ENCODE peak calls at places on chromosomes 12 and 14, in five cellular contexts. H is putamen; S is activated CD8-positive, alpha-beta memory T cell treated with anti-CD3 and anti-CD28 coated beads, Interleukin-2, amount 50 U/mL, for 4 hours; D is fibroblast of mammary gland; I is posterior vena cava. R is an unnamed sample.

GRCh38 chr14:101083564-101084435 is 180.3 kb upstream of the RTL1 start:
- DNase-seq in H (no peak), S (no peak), D (no peak), I (peak; percentile 75), R (no peak)

GRCh38 chr12:124390442-124391116 is 95.7 kb downstream of the RFLNA start:
- DNase-seq in H (no peak), S (no peak), D (peak; percentile 83), I (no peak), R (no peak)

GRCh38 chr14:36320210-36321003 is at the start of gene MBIP:
- DNase-seq in H (peak; percentile 95), S (peak; percentile 91), D (peak; percentile 98), I (peak; percentile 95), R (peak; percentile 90)

GRCh38 chr14:103734081-103734888 is 18.7 kb downstream of the ZFYVE21 start:
- DNase-seq in H (no peak), S (no peak), D (no peak), I (peak; percentile 70), R (no peak)

GRCh38 chr12:108778053-108778452 is 46.7 kb upstream of the CORO1C start:
- DNase-seq in H (no peak), S (no peak), D (no peak), I (no peak), R (no peak)

GRCh38 chr14:105315211-105315721 is 718 bp downstream of the PACS2 start:
- DNase-seq in H (no peak), S (peak; percentile 40), D (no peak), I (peak; percentile 84), R (peak; percentile 42)

GRCh38 chr12:53725824-53726223 is 1.4 kb downstream of the CALCOCO1 start:
- DNase-seq in H (no peak), S (no peak), D (no peak), I (peak; percentile 15), R (no peak)

GRCh38 chr12:62581288-62582064 is 114.8 kb downstream of the MON2 start:
- DNase-seq in H (peak; percentile 34), S (no peak), D (peak; percentile 75), I (no peak), R (no peak)

GRCh38 chr12:18861287-18861858 is 123.5 kb downstream of the CAPZA3 start:
- DNase-seq in H (no peak), S (no peak), D (peak; percentile 62), I (no peak), R (no peak)

GRCh38 chr12:95859344-95859816 is 628 bp downstream of the SNRPF start:
- DNase-seq in H (peak; percentile 4), S (no peak), D (peak; percentile 43), I (no peak), R (peak; percentile 16)

GRCh38 chr12:48125985-48126384 is 6.8 kb downstream of the PFKM start:
- DNase-seq in H (no peak), S (no peak), D (no peak), I (no peak), R (no peak)

GRCh38 chr14:69088523-69089445 is 64.1 kb downstream of the DCAF5 start:
- DNase-seq in H (no peak), S (no peak), D (peak; percentile 63), I (no peak), R (no peak)

GRCh38 chr14:104293851-104294627 is 155.7 kb downstream of the KIF26A start:
- DNase-seq in H (no peak), S (peak; percentile 5), D (no peak), I (peak; percentile 72), R (peak; percentile 5)

GRCh38 chr12:107843351-107844311 is 69.1 kb downstream of the ASCL4 start:
- DNase-seq in H (no peak), S (no peak), D (no peak), I (no peak), R (no peak)

GRCh38 chr12:685388-685787 is 22.1 kb upstream of the NINJ2 start:
- DNase-seq in H (no peak), S (peak; percentile 77), D (no peak), I (no peak), R (peak; percentile 61)

GRCh38 chr14:55382483-55382882 is 29.1 kb downstream of the ATG14 start:
- DNase-seq in H (no peak), S (no peak), D (no peak), I (no peak), R (no peak)

GRCh38 chr14:92500491-92500941 is 13.1 kb upstream of the RIN3 start:
- DNase-seq in H (peak; percentile 35), S (no peak), D (no peak), I (peak; percentile 62), R (no peak)

GRCh38 chr14:105367116-105368031 is 31.0 kb upstream of the TEX22 start:
- DNase-seq in H (no peak), S (no peak), D (no peak), I (no peak), R (no peak)

GRCh38 chr14:62428429-62429203 is 616.6 kb downstream of the KCNH5 start:
- DNase-seq in H (no peak), S (no peak), D (peak; percentile 5), I (no peak), R (no peak)

GRCh38 chr14:60510254-60510975 is 1.5 kb downstream of the SIX6 start:
- DNase-seq in H (no peak), S (no peak), D (no peak), I (no peak), R (no peak)

GRCh38 chr14:57031474-57031873 is 221.2 kb upstream of the OTX2 start:
- DNase-seq in H (no peak), S (no peak), D (no peak), I (no peak), R (no peak)

GRCh38 chr12:128056299-128056885 is 210.6 kb upstream of the TMEM132C start:
- DNase-seq in H (no peak), S (no peak), D (no peak), I (no peak), R (no peak)

GRCh38 chr12:66025477-66025876 is 105.1 kb downstream of the LLPH start:
- DNase-seq in H (no peak), S (no peak), D (no peak), I (no peak), R (no peak)

GRCh38 chr14:53354331-53354730 is 201.2 kb upstream of the DDHD1 start:
- DNase-seq in H (no peak), S (no peak), D (no peak), I (no peak), R (no peak)

GRCh38 chr12:53071591-53072551 is 7.3 kb downstream of the SPRYD3 start:
- DNase-seq in H (no peak), S (no peak), D (peak; percentile 76), I (peak; percentile 96), R (no peak)

GRCh38 chr12:113555226-113555625 is 83.6 kb upstream of the LHX5 start:
- DNase-seq in H (no peak), S (no peak), D (no peak), I (peak; percentile 3), R (no peak)

GRCh38 chr12:2341051-2341751 is 288.4 kb downstream of the CACNA1C start:
- DNase-seq in H (no peak), S (no peak), D (no peak), I (peak; percentile 59), R (no peak)

GRCh38 chr12:104656921-104657320 is 200.2 kb downstream of the CHST11 start:
- DNase-seq in H (no peak), S (no peak), D (peak; percentile 79), I (no peak), R (no peak)

GRCh38 chr14:83556746-83557460 is 1973.0 kb upstream of the FLRT2 start:
- DNase-seq in H (no peak), S (no peak), D (peak; percentile 71), I (no peak), R (no peak)

GRCh38 chr14:74647834-74648361 is 35.9 kb upstream of the LTBP2 start:
- DNase-seq in H (no peak), S (no peak), D (no peak), I (peak; percentile 68), R (no peak)

GRCh38 chr12:86261606-86262005 is 5.4 kb upstream of the MGAT4C start:
- DNase-seq in H (no peak), S (no peak), D (no peak), I (no peak), R (no peak)